ENCODE peak calls at places on chromosomes 5 and 9, in five cellular contexts. W, V, U, F and E are unnamed samples.

GRCh38 chr5:132830436-132831094 is at the start of gene SHROOM1:
- DNase-seq in W (no peak), V (peak), U (peak), F (no peak), E (no peak)

GRCh38 chr5:74412064-74412463 is 228.5 kb downstream of the ENC1 start:
- DNase-seq in W (no peak), V (no peak), U (no peak), F (no peak), E (no peak)

GRCh38 chr5:19564036-19564435 is 424.0 kb downstream of the CDH18 start:
- DNase-seq in W (no peak), V (no peak), U (no peak), F (no peak), E (no peak)

GRCh38 chr9:123074627-123075026 is 41.2 kb downstream of the GPR21 start:
- DNase-seq in W (no peak), V (no peak), U (no peak), F (no peak), E (no peak)

GRCh38 chr9:137128158-137129088 is 10.5 kb upstream of the GRIN1 start:
- DNase-seq in W (no peak), V (no peak), U (no peak), F (no peak), E (no peak)

GRCh38 chr5:8184455-8185063 is 315.6 kb downstream of the MTRR start:
- DNase-seq in W (peak), V (peak), U (peak), F (no peak), E (peak)

GRCh38 chr5:102678267-102679058 is 76.6 kb upstream of the PAM start:
- DNase-seq in W (no peak), V (no peak), U (no peak), F (no peak), E (no peak)

GRCh38 chr9:71004196-71004595 is 117.2 kb downstream of the TRPM3 start:
- DNase-seq in W (no peak), V (no peak), U (no peak), F (no peak), E (no peak)

GRCh38 chr5:78293856-78294249 is 645 bp downstream of the AP3B1 start:
- DNase-seq in W (no peak), V (no peak), U (no peak), F (no peak), E (no peak)

GRCh38 chr9:125504616-125505015 is 202.4 kb downstream of the MAPKAP1 start:
- DNase-seq in W (no peak), V (no peak), U (no peak), F (no peak), E (no peak)

GRCh38 chr5:152532714-152533113 is 127.6 kb upstream of the NMUR2 start:
- DNase-seq in W (no peak), V (peak), U (peak), F (no peak), E (no peak)

GRCh38 chr5:89534331-89534730 is 651.3 kb upstream of the MEF2C start:
- DNase-seq in W (no peak), V (no peak), U (no peak), F (no peak), E (no peak)

GRCh38 chr9:29212590-29213373 is 1639.5 kb upstream of the C9orf72 start:
- DNase-seq in W (no peak), V (peak), U (peak), F (no peak), E (peak)

GRCh38 chr5:170860818-170861217 is 1.0 kb upstream of the RANBP17 start:
- DNase-seq in W (no peak), V (no peak), U (no peak), F (no peak), E (no peak)

GRCh38 chr5:175517824-175518450 is 39.6 kb downstream of the SFXN1 start:
- DNase-seq in W (no peak), V (no peak), U (no peak), F (no peak), E (no peak)

GRCh38 chr9:24932785-24933184 is 387.1 kb upstream of the IZUMO3 start:
- DNase-seq in W (no peak), V (no peak), U (no peak), F (no peak), E (no peak)

GRCh38 chr5:164191240-164191639 is 685.8 kb downstream of the MAT2B start:
- DNase-seq in W (no peak), V (no peak), U (peak), F (no peak), E (no peak)

GRCh38 chr5:16736158-16736994 is 119.6 kb upstream of the RETREG1 start:
- DNase-seq in W (no peak), V (peak), U (no peak), F (no peak), E (peak)

GRCh38 chr5:4570047-4571015 is 569.8 kb upstream of the ADAMTS16 start:
- DNase-seq in W (no peak), V (no peak), U (no peak), F (no peak), E (no peak)

GRCh38 chr5:174522641-174523260 is 201.6 kb upstream of the MSX2 start:
- DNase-seq in W (no peak), V (no peak), U (no peak), F (no peak), E (no peak)

GRCh38 chr5:62093981-62094380 is 212.0 kb upstream of the KIF2A start:
- DNase-seq in W (no peak), V (peak), U (peak), F (no peak), E (peak)

GRCh38 chr5:52800394-52801213 is 12.9 kb downstream of the ITGA1 start:
- DNase-seq in W (peak), V (peak), U (peak), F (peak), E (peak)

GRCh38 chr5:125042243-125042887 is 295.9 kb upstream of the ZNF608 start:
- DNase-seq in W (no peak), V (no peak), U (no peak), F (no peak), E (no peak)

GRCh38 chr5:72510610-72511121 is 3.5 kb upstream of the ZNF366 start:
- DNase-seq in W (no peak), V (no peak), U (no peak), F (peak), E (no peak)

GRCh38 chr9:126375386-126375785 is 48.8 kb downstream of the MVB12B start:
- DNase-seq in W (no peak), V (no peak), U (no peak), F (no peak), E (no peak)

GRCh38 chr9:82474235-82474634 is 485.7 kb downstream of the SPATA31D1 start:
- DNase-seq in W (no peak), V (no peak), U (no peak), F (no peak), E (no peak)

GRCh38 chr9:135085830-135086546 is 1.5 kb upstream of the OLFM1 start:
- DNase-seq in W (no peak), V (peak), U (peak), F (peak), E (peak)

GRCh38 chr5:174317261-174317894 is 271.9 kb downstream of the NSG2 start:
- DNase-seq in W (no peak), V (peak), U (peak), F (no peak), E (peak)

GRCh38 chr5:132362086-132362485 is 7.4 kb upstream of the SLC22A5 start:
- DNase-seq in W (no peak), V (no peak), U (no peak), F (no peak), E (no peak)

GRCh38 chr5:73296772-73297171 is 123.8 kb downstream of the TMEM174 start:
- DNase-seq in W (no peak), V (no peak), U (no peak), F (no peak), E (no peak)

GRCh38 chr5:35863159-35863558 is 6.5 kb downstream of the IL7R start:
- DNase-seq in W (no peak), V (no peak), U (no peak), F (no peak), E (no peak)